ENCODE peak calls at places on chromosomes 7 and 10, in six cellular contexts. L is tibial nerve, X is adrenal gland, U is suprapubic skin, N is A549, P is HCT116. D is an unnamed sample.

GRCh38 chr10:126668505-126668904 is 2.0 kb downstream of the C10orf90 start:
- DNase-seq in N (no peak), L (no peak), X (no peak), U (no peak), P (no peak), D (no peak)

GRCh38 chr7:74525881-74526280 is 72.2 kb downstream of the GTF2IRD1 start:
- DNase-seq in X (no peak), P (no peak), U (no peak), L (no peak), N (no peak), D (peak; percentile 68)

GRCh38 chr7:18276380-18276779 is 219.2 kb upstream of the HDAC9 start:
- DNase-seq in P (no peak), N (no peak), L (no peak), X (no peak), U (no peak), D (no peak)

GRCh38 chr7:64849924-64850499 is 53.1 kb upstream of the ZNF273 start:
- DNase-seq in N (no peak), P (no peak), U (no peak), X (no peak), L (no peak), D (no peak)

GRCh38 chr10:18260308-18260971 is 120.2 kb downstream of the CACNB2 start:
- DNase-seq in P (no peak), L (no peak), U (no peak), X (no peak), N (no peak), D (no peak)

GRCh38 chr10:12566161-12567115 is 217.1 kb downstream of the CAMK1D start:
- DNase-seq in P (no peak), N (no peak), L (peak; percentile 25), U (no peak), X (no peak), D (no peak)

GRCh38 chr7:117085275-117085674 is 132.0 kb downstream of the ST7 start:
- DNase-seq in P (no peak), X (no peak), U (no peak), L (no peak), N (no peak), D (no peak)

GRCh38 chr10:113178771-113179170 is 228.7 kb downstream of the TCF7L2 start:
- DNase-seq in P (no peak), X (no peak), U (no peak), N (no peak), L (no peak), D (no peak)

GRCh38 chr7:4274286-4274685 is 407.8 kb upstream of the FOXK1 start:
- DNase-seq in X (no peak), N (no peak), L (no peak), U (no peak), P (no peak), D (no peak)

GRCh38 chr7:27606270-27607209 is 56.1 kb downstream of the HIBADH start:
- DNase-seq in L (no peak), N (no peak), U (no peak), P (no peak), X (no peak), D (no peak)

GRCh38 chr7:22713463-22713862 is 13.5 kb upstream of the IL6 start:
- DNase-seq in U (no peak), N (no peak), L (no peak), P (no peak), X (no peak), D (no peak)

DNA sequence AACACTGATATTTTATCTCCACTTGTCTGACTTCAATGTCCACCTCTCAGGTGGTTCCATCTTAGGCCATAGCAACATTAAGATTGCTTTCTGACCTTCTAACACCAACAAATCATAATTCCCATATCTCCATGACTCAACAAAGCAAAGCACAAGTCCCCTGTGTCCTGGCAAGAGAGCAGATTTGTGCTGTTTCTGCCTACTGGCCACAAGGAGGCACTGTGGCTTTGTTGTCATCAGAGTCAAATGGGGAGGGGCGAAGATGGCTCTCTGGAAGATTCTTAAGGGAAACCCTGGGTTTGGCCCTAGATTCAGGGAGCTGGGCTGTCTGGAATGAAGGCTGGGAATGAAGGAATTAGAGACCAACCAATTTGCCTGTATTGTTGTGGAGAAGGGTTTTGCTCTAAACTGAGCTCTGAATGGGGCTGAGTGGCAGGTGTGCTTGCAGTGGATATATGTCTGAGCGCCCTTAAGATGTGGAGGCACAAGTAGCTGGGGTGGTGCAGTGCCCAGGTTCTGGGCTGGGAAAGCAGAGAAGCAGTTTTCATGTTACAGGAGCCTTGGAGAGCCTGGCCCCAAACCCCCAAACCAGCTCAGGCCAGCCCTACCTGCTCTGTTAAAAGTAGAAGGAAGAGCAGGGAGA is 154.8 kb upstream of the PRSS58 start:
- DNase-seq in U (no peak), L (no peak), N (peak; percentile 49), P (peak; percentile 69), X (peak; percentile 27), D (no peak)
- TF ChIP-seq CTCF in U (no peak), L (peak; percentile 28), N (peak; percentile 31), P (peak; percentile 94), X (peak; percentile 29), D (no peak)

GRCh38 chr10:29689001-29689400 is 54.2 kb upstream of the SVIL start:
- DNase-seq in L (no peak), U (no peak), N (no peak), P (peak; percentile 33), X (no peak), D (no peak)

GRCh38 chr10:29694121-29694520 is 59.4 kb upstream of the SVIL start:
- DNase-seq in X (no peak), N (no peak), U (no peak), P (no peak), L (no peak), D (no peak)

GRCh38 chr10:29688230-29688634 is 53.5 kb upstream of the SVIL start:
- DNase-seq in P (peak; percentile 32), N (no peak), X (no peak), U (no peak), L (no peak), D (no peak)

GRCh38 chr10:29692121-29692539 is 57.4 kb upstream of the SVIL start:
- DNase-seq in N (no peak), X (no peak), L (no peak), U (no peak), P (no peak), D (no peak)

GRCh38 chr10:29691564-29692064 is 56.8 kb upstream of the SVIL start:
- DNase-seq in P (no peak), L (no peak), U (no peak), X (no peak), N (no peak), D (no peak)
- TF ChIP-seq POLR2A in P (no peak), L (no peak), U (no peak), X (no peak), N (no peak), D (no peak)

GRCh38 chr10:26468291-26468690 is 30.1 kb downstream of the APBB1IP start:
- DNase-seq in U (no peak), N (no peak), P (no peak), L (no peak), X (no peak), D (no peak)

GRCh38 chr10:26467639-26468038 is 29.5 kb downstream of the APBB1IP start:
- DNase-seq in N (no peak), L (no peak), P (no peak), U (no peak), X (no peak), D (no peak)

GRCh38 chr10:26464632-26465280 is 26.6 kb downstream of the APBB1IP start:
- DNase-seq in U (no peak), X (no peak), L (no peak), P (no peak), N (no peak), D (no peak)

GRCh38 chr10:26460736-26461135 is 22.6 kb downstream of the APBB1IP start:
- DNase-seq in X (no peak), U (no peak), L (no peak), P (no peak), N (no peak), D (no peak)

DNA sequence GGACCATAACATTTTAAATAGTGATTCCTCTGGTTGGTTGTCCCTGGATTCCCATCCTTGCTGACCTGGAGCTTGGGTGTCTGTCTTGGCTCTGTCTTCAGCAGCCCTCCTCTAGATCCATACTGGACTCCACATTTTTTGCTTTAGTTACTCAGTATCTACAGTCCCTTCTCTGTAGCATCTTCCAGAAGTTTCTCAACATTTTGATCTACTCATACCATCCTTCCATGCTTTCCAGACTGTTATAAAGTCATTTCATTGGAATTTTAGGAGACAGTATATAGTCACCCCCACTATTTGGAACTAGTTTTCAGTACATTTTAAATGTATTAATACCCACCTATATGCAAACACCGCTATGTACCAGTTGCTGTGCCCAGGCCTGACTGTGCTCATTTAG is 25.8 kb downstream of the APBB1IP start:
- DNase-seq in X (no peak), P (no peak), N (no peak), U (no peak), L (no peak), D (no peak)
- H3K4me3 ChIP-seq in X (no peak overlapping the region), P (no peak overlapping the region), N (no peak overlapping the region), U (no peak overlapping the region), L (no peak overlapping the region), D (no peak overlapping the region)

DNA sequence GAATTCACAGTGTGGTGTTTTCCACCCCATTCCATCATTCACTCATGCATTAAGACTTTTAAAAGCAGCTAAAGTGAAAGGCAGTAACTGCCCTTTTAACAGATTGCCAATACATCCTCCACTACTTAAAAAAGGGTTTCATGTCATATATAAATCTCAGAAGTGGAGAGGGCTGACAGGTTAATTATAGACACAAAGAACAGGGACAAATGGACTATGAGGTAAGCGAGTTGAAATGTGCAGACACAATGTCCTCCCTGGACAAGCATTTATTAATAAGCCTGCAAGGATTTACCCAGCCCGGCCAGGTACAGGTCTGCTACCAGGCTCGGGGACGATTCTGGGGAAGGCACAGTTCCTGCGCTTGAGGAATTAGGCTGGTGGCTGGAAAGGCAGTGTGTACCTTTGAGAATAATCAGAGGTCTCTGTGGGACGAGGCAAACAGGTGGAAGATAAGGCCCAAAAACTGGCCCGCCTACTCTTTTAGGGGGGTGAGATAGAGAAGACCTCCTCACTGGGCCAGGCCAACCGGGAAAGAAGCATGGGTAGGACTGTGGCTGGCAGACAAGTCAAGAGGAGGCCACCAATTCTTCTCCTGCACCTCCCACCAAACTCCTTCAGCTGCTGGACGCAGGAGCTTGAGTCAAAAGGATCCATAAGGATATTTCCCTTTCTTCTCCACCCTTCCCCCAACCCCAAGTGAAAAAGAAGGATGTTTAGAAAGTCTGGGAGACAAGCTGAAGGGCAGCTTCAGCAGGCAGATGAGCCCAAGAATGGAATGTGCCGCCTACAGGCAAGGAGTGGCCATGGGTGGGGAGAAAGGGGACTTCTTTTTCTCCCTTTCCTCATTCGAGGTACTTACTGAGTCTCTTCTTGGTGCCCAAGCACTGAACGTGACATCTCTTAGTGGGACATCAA is 1.5 kb downstream of the PDLIM1 start:
- DNase-seq in L (no peak), X (no peak), N (peak; percentile 76), U (no peak), P (no peak), D (no peak)
- TF ChIP-seq CTCF in L (no peak), X (no peak), N (peak; percentile 47), U (no peak), P (peak; percentile 39), D (peak; percentile 28)

DNA sequence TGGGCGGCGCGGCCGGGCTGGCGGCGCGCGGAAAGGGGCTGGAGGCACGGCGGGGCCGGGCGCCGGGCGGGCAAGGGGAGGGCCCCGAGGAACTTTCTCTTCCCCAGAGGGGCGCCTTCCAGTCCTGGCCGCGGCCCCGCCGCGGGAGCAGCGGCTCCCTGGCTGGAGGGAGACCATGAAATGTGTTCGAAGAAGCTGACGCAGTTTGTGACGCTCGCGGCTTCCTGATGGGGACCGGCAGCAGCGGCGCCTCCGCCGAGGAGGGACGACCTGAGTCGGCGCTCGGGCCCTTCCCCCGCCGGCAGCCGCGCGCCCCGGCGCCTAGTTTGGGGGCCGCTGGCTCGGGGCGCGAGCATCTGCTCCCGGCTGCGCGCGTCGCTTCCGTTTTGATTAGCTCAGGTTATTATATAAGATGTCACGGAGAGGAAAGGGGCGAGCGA is 57.2 kb upstream of the PCGF5 start:
- DNase-seq in N (peak; percentile 14), X (peak; percentile 78), P (peak; percentile 12), L (peak; percentile 30), U (no peak), D (peak; percentile 48)
- TF ChIP-seq POLR2A in N (peak; percentile 24), X (peak; percentile 71), P (no peak), L (no peak), U (peak; percentile 66), D (no peak)